ENCODE peak calls at places on chromosomes 4 and X, in nine cellular contexts. One of them, this sample, is unnamed. For H3K4me1, the result is how much of the 10 kb centered on the place peaks cover.

GRCh38 chr4:100049872-100050271 is 99.8 kb upstream of the H2AZ1 start:
- DNase-seq in kidney: no peak
- DNase-seq in right lobe of liver: no peak
- DNase-seq in adrenal gland: no peak
- DNase-seq in stomach: no peak
- DNase-seq in Peyer's patch: no peak
- DNase-seq in HCT116: no peak
- DNase-seq in colonic mucosa: no peak
- DNase-seq in lung: no peak
- DNase-seq in this sample: no peak

GRCh38 chr4:74054483-74055032 is 16.1 kb upstream of the CXCL3 start:
- DNase-seq in adrenal gland: no peak
- DNase-seq in right lobe of liver: no peak
- DNase-seq in stomach: no peak
- DNase-seq in kidney: no peak
- DNase-seq in lung: no peak
- DNase-seq in HCT116: no peak
- DNase-seq in Peyer's patch: no peak
- DNase-seq in colonic mucosa: no peak
- DNase-seq in this sample: no peak

GRCh38 chr4:151548708-151549107 is 139.7 kb downstream of the FHIP1A start:
- DNase-seq in Peyer's patch: no peak
- DNase-seq in stomach: no peak
- DNase-seq in kidney: no peak
- DNase-seq in lung: no peak
- DNase-seq in right lobe of liver: no peak
- DNase-seq in adrenal gland: no peak
- DNase-seq in HCT116: no peak
- DNase-seq in colonic mucosa: no peak
- DNase-seq in this sample: no peak

GRCh38 chr4:163911891-163912290 is 417.4 kb downstream of the TMA16 start:
- DNase-seq in colonic mucosa: no peak
- DNase-seq in HCT116: no peak
- DNase-seq in lung: no peak
- DNase-seq in adrenal gland: no peak
- DNase-seq in right lobe of liver: no peak
- DNase-seq in Peyer's patch: no peak
- DNase-seq in stomach: no peak
- DNase-seq in kidney: no peak
- DNase-seq in this sample: no peak

GRCh38 chr4:188619456-188620149 is 480.4 kb downstream of the TRIML1 start:
- DNase-seq in adrenal gland: no peak
- DNase-seq in right lobe of liver: no peak
- DNase-seq in kidney: peak
- DNase-seq in Peyer's patch: no peak
- DNase-seq in lung: no peak
- DNase-seq in stomach: no peak
- DNase-seq in HCT116: no peak
- DNase-seq in colonic mucosa: no peak
- DNase-seq in this sample: no peak

GRCh38 chr4:1601852-1602525 is 82.1 kb downstream of the FAM53A start:
- DNase-seq in stomach: no peak
- DNase-seq in right lobe of liver: peak
- DNase-seq in HCT116: no peak
- DNase-seq in lung: no peak
- DNase-seq in kidney: peak
- DNase-seq in Peyer's patch: no peak
- DNase-seq in adrenal gland: no peak
- DNase-seq in colonic mucosa: no peak
- DNase-seq in this sample: no peak

GRCh38 chrX:43604753-43605152 is 51.3 kb upstream of the MAOA start:
- DNase-seq in kidney: no peak
- DNase-seq in adrenal gland: no peak
- DNase-seq in right lobe of liver: no peak
- DNase-seq in lung: no peak
- DNase-seq in colonic mucosa: no peak
- DNase-seq in Peyer's patch: no peak
- DNase-seq in HCT116: no peak
- DNase-seq in stomach: no peak
- DNase-seq in this sample: no peak

GRCh38 chr4:88457307-88458090 is 580 bp downstream of the HERC5 start:
- DNase-seq in Peyer's patch: no peak
- DNase-seq in colonic mucosa: peak
- DNase-seq in stomach: peak
- DNase-seq in right lobe of liver: peak
- DNase-seq in lung: peak
- DNase-seq in adrenal gland: no peak
- DNase-seq in kidney: peak
- DNase-seq in HCT116: peak
- DNase-seq in this sample: peak

GRCh38 chr4:176400816-176401461 is 81.2 kb downstream of the SPCS3 start:
- DNase-seq in stomach: no peak
- DNase-seq in right lobe of liver: no peak
- DNase-seq in adrenal gland: no peak
- DNase-seq in colonic mucosa: no peak
- DNase-seq in Peyer's patch: no peak
- DNase-seq in HCT116: no peak
- DNase-seq in lung: no peak
- DNase-seq in kidney: no peak
- DNase-seq in this sample: no peak

GRCh38 chrX:152926279-152926678 is 28.4 kb downstream of the ZNF185 start:
- DNase-seq in lung: no peak
- DNase-seq in stomach: peak
- DNase-seq in kidney: peak
- DNase-seq in adrenal gland: peak
- DNase-seq in colonic mucosa: peak
- DNase-seq in right lobe of liver: peak
- DNase-seq in Peyer's patch: no peak
- DNase-seq in HCT116: peak
- DNase-seq in this sample: peak

GRCh38 chr4:11511321-11511720 is 82.6 kb upstream of the HS3ST1 start:
- DNase-seq in kidney: no peak
- DNase-seq in stomach: no peak
- DNase-seq in right lobe of liver: no peak
- DNase-seq in colonic mucosa: no peak
- DNase-seq in lung: no peak
- DNase-seq in adrenal gland: no peak
- DNase-seq in Peyer's patch: no peak
- DNase-seq in HCT116: no peak
- DNase-seq in this sample: no peak

GRCh38 chrX:65685112-65685511 is 17.7 kb downstream of the MSN start:
- DNase-seq in kidney: no peak
- DNase-seq in Peyer's patch: no peak
- DNase-seq in lung: no peak
- DNase-seq in HCT116: no peak
- DNase-seq in colonic mucosa: no peak
- DNase-seq in stomach: no peak
- DNase-seq in adrenal gland: no peak
- DNase-seq in right lobe of liver: no peak
- DNase-seq in this sample: no peak

GRCh38 chr4:140600408-140600807 is 31.6 kb upstream of the UCP1 start:
- DNase-seq in kidney: no peak
- DNase-seq in colonic mucosa: no peak
- DNase-seq in right lobe of liver: no peak
- DNase-seq in Peyer's patch: no peak
- DNase-seq in adrenal gland: no peak
- DNase-seq in stomach: no peak
- DNase-seq in HCT116: no peak
- DNase-seq in lung: no peak
- DNase-seq in this sample: no peak

GRCh38 chrX:45352588-45352987 is 151.9 kb upstream of the DIPK2B start:
- DNase-seq in adrenal gland: no peak
- DNase-seq in lung: no peak
- DNase-seq in colonic mucosa: no peak
- DNase-seq in HCT116: no peak
- DNase-seq in kidney: no peak
- DNase-seq in right lobe of liver: no peak
- DNase-seq in Peyer's patch: no peak
- DNase-seq in stomach: no peak
- DNase-seq in this sample: no peak

GRCh38 chr4:144894525-144894924 is 203.5 kb downstream of the ANAPC10 start:
- DNase-seq in lung: no peak
- DNase-seq in colonic mucosa: no peak
- DNase-seq in right lobe of liver: no peak
- DNase-seq in adrenal gland: peak
- DNase-seq in Peyer's patch: no peak
- DNase-seq in kidney: no peak
- DNase-seq in stomach: no peak
- DNase-seq in HCT116: peak
- DNase-seq in this sample: peak

GRCh38 chr4:62923783-62924182 is 1485.5 kb downstream of the TECRL start:
- DNase-seq in kidney: no peak
- DNase-seq in stomach: no peak
- DNase-seq in colonic mucosa: no peak
- DNase-seq in right lobe of liver: no peak
- DNase-seq in adrenal gland: no peak
- DNase-seq in Peyer's patch: no peak
- DNase-seq in HCT116: no peak
- DNase-seq in lung: no peak
- DNase-seq in this sample: no peak

GRCh38 chr4:174828845-174829701 is at the start of gene GLRA3:
- DNase-seq in kidney: peak
- DNase-seq in adrenal gland: peak
- DNase-seq in lung: peak
- DNase-seq in Peyer's patch: no peak
- DNase-seq in colonic mucosa: peak
- DNase-seq in HCT116: no peak
- DNase-seq in right lobe of liver: peak
- DNase-seq in stomach: peak
- DNase-seq in this sample: no peak

GRCh38 chrX:137195991-137196390 is 162.2 kb upstream of the GPR101 start:
- DNase-seq in colonic mucosa: no peak
- DNase-seq in adrenal gland: no peak
- DNase-seq in stomach: no peak
- DNase-seq in lung: no peak
- DNase-seq in right lobe of liver: no peak
- DNase-seq in HCT116: no peak
- DNase-seq in kidney: no peak
- DNase-seq in Peyer's patch: no peak
- DNase-seq in this sample: no peak

GRCh38 chrX:118183606-118184005 is 67.0 kb upstream of the KLHL13 start:
- DNase-seq in kidney: no peak
- DNase-seq in colonic mucosa: no peak
- DNase-seq in Peyer's patch: no peak
- DNase-seq in adrenal gland: no peak
- DNase-seq in lung: no peak
- DNase-seq in right lobe of liver: no peak
- DNase-seq in HCT116: no peak
- DNase-seq in stomach: no peak
- DNase-seq in this sample: no peak

GRCh38 chr4:88605744-88606143 is 13.5 kb downstream of the HERC3 start:
- DNase-seq in HCT116: no peak
- DNase-seq in colonic mucosa: no peak
- DNase-seq in Peyer's patch: no peak
- DNase-seq in stomach: no peak
- DNase-seq in right lobe of liver: no peak
- DNase-seq in lung: no peak
- DNase-seq in kidney: no peak
- DNase-seq in adrenal gland: no peak
- DNase-seq in this sample: no peak

GRCh38 chrX:115940348-115940747 is 230.2 kb upstream of the AGTR2 start:
- DNase-seq in colonic mucosa: no peak
- DNase-seq in adrenal gland: no peak
- DNase-seq in kidney: no peak
- DNase-seq in stomach: no peak
- DNase-seq in right lobe of liver: no peak
- DNase-seq in lung: no peak
- DNase-seq in Peyer's patch: no peak
- DNase-seq in HCT116: no peak
- DNase-seq in this sample: peak
- TF ChIP-seq CTCF in colonic mucosa: no peak
- TF ChIP-seq CTCF in adrenal gland: no peak
- TF ChIP-seq CTCF in kidney: no peak
- TF ChIP-seq CTCF in stomach: no peak
- TF ChIP-seq CTCF in right lobe of liver: no peak
- TF ChIP-seq CTCF in lung: no peak
- TF ChIP-seq CTCF in Peyer's patch: no peak
- TF ChIP-seq CTCF in HCT116: no peak
- TF ChIP-seq CTCF in this sample: peak

DNA sequence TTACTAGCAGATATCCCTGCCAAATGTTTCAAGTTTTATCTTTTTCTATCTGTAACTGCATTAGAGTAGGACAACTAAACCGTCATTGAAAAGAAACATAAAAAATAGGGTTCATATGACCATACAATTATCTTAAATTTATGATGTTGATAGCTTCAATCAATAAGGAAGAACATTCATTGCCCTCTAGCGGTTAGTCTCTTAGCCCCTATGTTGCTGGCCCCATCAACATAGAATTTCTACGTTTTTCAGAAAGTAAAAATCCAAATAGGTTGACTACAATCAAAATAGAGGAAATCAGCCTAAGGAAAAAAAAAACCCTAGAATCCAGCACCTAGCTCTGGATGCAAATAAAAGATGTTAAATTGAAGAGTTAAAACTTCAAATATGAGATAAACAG is 225.1 kb upstream of the ITM2A start:
- DNase-seq in lung: no peak
- DNase-seq in right lobe of liver: no peak
- DNase-seq in stomach: no peak
- DNase-seq in Peyer's patch: no peak
- DNase-seq in kidney: no peak
- DNase-seq in colonic mucosa: no peak
- DNase-seq in adrenal gland: no peak
- DNase-seq in HCT116: no peak
- DNase-seq in this sample: no peak
- H3K27ac ChIP-seq in lung: no peak
- H3K27ac ChIP-seq in right lobe of liver: no peak
- H3K27ac ChIP-seq in stomach: no peak
- H3K27ac ChIP-seq in Peyer's patch: no peak
- H3K27ac ChIP-seq in kidney: no peak
- H3K27ac ChIP-seq in colonic mucosa: no peak
- H3K27ac ChIP-seq in adrenal gland: no peak
- H3K27ac ChIP-seq in HCT116: no peak
- H3K27ac ChIP-seq in this sample: no peak

GRCh38 chr4:41542526-41543270 is 4.7 kb downstream of the LIMCH1 start:
- DNase-seq in right lobe of liver: no peak
- DNase-seq in lung: no peak
- DNase-seq in HCT116: no peak
- DNase-seq in kidney: no peak
- DNase-seq in Peyer's patch: no peak
- DNase-seq in adrenal gland: no peak
- DNase-seq in stomach: no peak
- DNase-seq in colonic mucosa: no peak
- DNase-seq in this sample: no peak
- H3K4me1 ChIP-seq in right lobe of liver: under half
- H3K4me1 ChIP-seq in lung: under half
- H3K4me1 ChIP-seq in HCT116: under half
- H3K4me1 ChIP-seq in kidney: under half
- H3K4me1 ChIP-seq in Peyer's patch: under half
- H3K4me1 ChIP-seq in adrenal gland: under half
- H3K4me1 ChIP-seq in stomach: under half
- H3K4me1 ChIP-seq in colonic mucosa: under half
- H3K4me1 ChIP-seq in this sample: under half

DNA sequence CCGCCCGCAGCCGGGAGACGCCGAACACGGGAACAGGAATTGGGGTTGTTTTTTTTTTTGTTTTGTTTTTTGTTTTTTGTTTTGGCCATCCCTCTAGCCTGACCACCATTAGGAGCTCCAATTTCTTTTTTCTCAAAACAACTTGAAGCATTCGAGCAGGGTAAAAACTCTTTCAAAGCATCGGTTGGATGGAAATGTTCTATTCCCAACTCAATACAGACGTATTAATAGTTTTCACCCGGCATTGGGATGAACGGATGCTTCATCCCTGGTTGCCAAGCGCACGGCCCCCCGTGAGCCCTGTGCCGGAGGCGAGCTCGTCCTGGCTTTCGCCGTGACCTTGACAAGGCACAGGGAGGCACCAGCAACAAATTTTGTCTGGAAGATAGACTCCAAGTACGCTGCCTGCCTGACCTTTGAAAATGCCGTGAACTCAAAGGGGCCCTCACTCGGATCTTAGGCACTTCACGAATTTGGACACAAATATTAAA is 352 bp upstream of the MAP3K15 start:
- DNase-seq in Peyer's patch: no peak
- DNase-seq in adrenal gland: peak
- DNase-seq in HCT116: no peak
- DNase-seq in colonic mucosa: no peak
- DNase-seq in kidney: no peak
- DNase-seq in right lobe of liver: no peak
- DNase-seq in lung: no peak
- DNase-seq in stomach: no peak
- DNase-seq in this sample: no peak
- TF ChIP-seq CTCF in Peyer's patch: no peak
- TF ChIP-seq CTCF in adrenal gland: peak
- TF ChIP-seq CTCF in HCT116: peak
- TF ChIP-seq CTCF in colonic mucosa: peak
- TF ChIP-seq CTCF in kidney: peak
- TF ChIP-seq CTCF in right lobe of liver: no peak
- TF ChIP-seq CTCF in lung: no peak
- TF ChIP-seq CTCF in stomach: no peak
- TF ChIP-seq CTCF in this sample: no peak